ENCODE peak calls at places on chromosome 17, in ten cellular contexts. U, F, P, K, C, A, N, R, T and O are unnamed samples.

GRCh38 chr17:7408863-7409262 is 1.2 kb downstream of the NLGN2 start:
- DNase-seq in P (no peak), F (no peak), R (no peak), N (no peak), K (no peak), C (no peak), T (no peak), A (no peak), U (no peak), O (no peak)

GRCh38 chr17:19361326-19361725 is 1.2 kb downstream of the B9D1 start:
- DNase-seq in A (no peak), U (no peak), N (no peak), P (no peak), C (no peak), F (no peak), T (no peak), K (no peak), R (no peak), O (no peak)

GRCh38 chr17:19487009-19487600 is 46.5 kb upstream of the SLC47A1 start:
- DNase-seq in C (no peak), F (no peak), U (no peak), P (no peak), A (no peak), R (no peak), T (no peak), K (no peak), N (no peak), O (no peak)

GRCh38 chr17:41678907-41679739 is 9.6 kb upstream of the EIF1 start:
- DNase-seq in F (no peak), N (peak), C (no peak), R (no peak), K (peak), U (peak), P (no peak), T (peak), A (peak), O (no peak)

GRCh38 chr17:50815400-50815799 is 20.0 kb upstream of the WFIKKN2 start:
- DNase-seq in P (no peak), U (no peak), A (no peak), N (no peak), R (no peak), C (no peak), K (no peak), F (no peak), T (no peak), O (no peak)

GRCh38 chr17:68052810-68053209 is 17.3 kb downstream of the KPNA2 start:
- DNase-seq in U (no peak), R (no peak), P (no peak), A (no peak), N (no peak), K (no peak), F (no peak), C (no peak), T (no peak), O (no peak)

GRCh38 chr17:7782237-7782636 is 51.8 kb upstream of the KDM6B start:
- DNase-seq in K (no peak), N (peak), C (no peak), F (no peak), R (no peak), P (no peak), U (peak), T (no peak), A (no peak), O (no peak)

GRCh38 chr17:45289316-45290268 is 27.2 kb downstream of the MAP3K14 start:
- DNase-seq in N (no peak), C (no peak), F (no peak), K (no peak), T (no peak), R (no peak), U (no peak), A (no peak), P (no peak), O (no peak)

GRCh38 chr17:76019830-76020467 is 7.2 kb downstream of the EVPL start:
- DNase-seq in R (no peak), A (no peak), C (no peak), N (no peak), T (no peak), U (no peak), P (no peak), F (no peak), K (no peak), O (no peak)

GRCh38 chr17:76266244-76266938 is 1.2 kb downstream of the UBALD2 start:
- DNase-seq in C (no peak), P (no peak), R (peak), T (no peak), F (no peak), A (peak), N (peak), U (no peak), K (no peak), O (peak)

GRCh38 chr17:31391496-31391949 is at the start of gene RAB11FIP4:
- DNase-seq in K (peak), F (no peak), R (peak), P (peak), U (no peak), N (no peak), T (no peak), C (peak), A (no peak), O (no peak)

GRCh38 chr17:50593321-50593720 is 32.8 kb downstream of the CACNA1G start:
- DNase-seq in N (no peak), T (no peak), U (no peak), C (peak), R (peak), F (no peak), P (peak), A (no peak), K (no peak), O (peak)

GRCh38 chr17:31394544-31394943 is 3.1 kb downstream of the RAB11FIP4 start:
- DNase-seq in T (no peak), F (no peak), K (peak), R (no peak), C (peak), U (peak), N (peak), A (peak), P (peak), O (peak)

GRCh38 chr17:59418732-59419166 is 87.3 kb downstream of the YPEL2 start:
- DNase-seq in T (no peak), P (no peak), A (no peak), F (no peak), R (peak), U (no peak), K (no peak), N (no peak), C (no peak), O (no peak)

GRCh38 chr17:21774263-21774662 is 81.9 kb downstream of the KCNJ18 start:
- DNase-seq in F (no peak), K (no peak), C (no peak), P (no peak), A (no peak), T (no peak), R (no peak), U (no peak), N (no peak), O (no peak)

GRCh38 chr17:5555254-5555653 is 29.1 kb downstream of the NLRP1 start:
- DNase-seq in R (no peak), C (no peak), U (no peak), T (no peak), K (no peak), A (no peak), P (no peak), N (no peak), F (no peak), O (no peak)

GRCh38 chr17:79793924-79794304 is 3.0 kb downstream of the CBX8 start:
- DNase-seq in A (no peak), K (peak), R (peak), P (no peak), F (peak), T (no peak), U (peak), N (peak), C (peak), O (no peak)

GRCh38 chr17:57442401-57442823 is 186.1 kb downstream of the MSI2 start:
- DNase-seq in K (no peak), U (no peak), C (no peak), T (no peak), P (no peak), F (no peak), N (no peak), A (no peak), R (no peak), O (no peak)

GRCh38 chr17:17156107-17156506 is 50.0 kb downstream of the PLD6 start:
- DNase-seq in A (no peak), K (no peak), N (no peak), F (no peak), R (no peak), C (no peak), T (no peak), P (no peak), U (no peak), O (no peak)

GRCh38 chr17:80264048-80264792 is 3.6 kb downstream of the RNF213 start:
- DNase-seq in K (no peak), C (no peak), N (no peak), U (no peak), R (no peak), F (no peak), T (no peak), A (peak), P (no peak), O (no peak)

GRCh38 chr17:45722161-45722560 is 62.0 kb upstream of the CRHR1 start:
- DNase-seq in U (peak), R (peak), N (no peak), T (no peak), K (peak), A (peak), F (peak), P (peak), C (peak), O (peak)

GRCh38 chr17:17034496-17035066 is 7.7 kb upstream of the MPRIP start:
- DNase-seq in A (no peak), N (no peak), C (no peak), R (no peak), U (no peak), T (no peak), K (no peak), F (no peak), P (no peak), O (no peak)

GRCh38 chr17:15264542-15264941 is 584 bp downstream of the PMP22 start:
- DNase-seq in K (no peak), R (no peak), P (no peak), N (no peak), A (no peak), T (no peak), C (no peak), F (no peak), U (peak), O (no peak)

GRCh38 chr17:51913491-51913890 is 245.0 kb downstream of the CA10 start:
- DNase-seq in T (no peak), K (no peak), R (no peak), A (no peak), F (no peak), U (no peak), P (no peak), N (no peak), C (no peak), O (no peak)

GRCh38 chr17:2701161-2701995 is 10.2 kb downstream of the CLUH start:
- DNase-seq in T (no peak), U (no peak), A (no peak), P (no peak), F (no peak), R (peak), C (peak), N (no peak), K (no peak), O (no peak)

GRCh38 chr17:71631483-71631882 is 489.3 kb upstream of the SOX9 start:
- DNase-seq in K (no peak), F (peak), A (no peak), R (no peak), T (no peak), U (peak), C (no peak), P (no peak), N (no peak), O (no peak)

GRCh38 chr17:45232514-45233422 is 11.1 kb downstream of the FMNL1 start:
- DNase-seq in T (no peak), F (no peak), C (no peak), U (peak), A (no peak), R (no peak), N (no peak), P (no peak), K (no peak), O (no peak)

GRCh38 chr17:82105882-82106696 is 8.1 kb upstream of the FASN start:
- DNase-seq in P (peak), R (peak), U (peak), C (peak), A (peak), K (peak), N (no peak), F (peak), T (peak), O (peak)
- TF ChIP-seq MAX in P (peak), R (no peak), U (no peak), C (peak), A (peak), K (no peak), N (no peak), F (peak), T (peak), O (no peak)

GRCh38 chr17:65182233-65182632 is 45.1 kb downstream of the RGS9 start:
- DNase-seq in U (no peak), K (no peak), N (no peak), T (peak), R (no peak), A (no peak), F (no peak), C (no peak), P (no peak), O (no peak)
- TF ChIP-seq MAX in U (no peak), K (no peak), N (no peak), T (no peak), R (no peak), A (no peak), F (no peak), C (no peak), P (no peak), O (no peak)

GRCh38 chr17:47694018-47694817 is at the start of gene TBKBP1:
- DNase-seq in T (no peak), R (peak), F (no peak), P (peak), A (peak), N (peak), U (peak), K (peak), C (peak), O (peak)
- TF ChIP-seq MAX in T (no peak), R (peak), F (no peak), P (peak), A (peak), N (no peak), U (peak), K (no peak), C (no peak), O (no peak)

GRCh38 chr17:3750926-3751325 is 27.2 kb downstream of the HASPIN start:
- DNase-seq in K (no peak), A (peak), R (no peak), U (no peak), P (no peak), C (no peak), T (no peak), F (no peak), N (no peak), O (no peak)
- TF ChIP-seq MAX in K (no peak), A (no peak), R (no peak), U (no peak), P (no peak), C (no peak), T (no peak), F (no peak), N (no peak), O (no peak)

GRCh38 chr17:63571632-63572310 is 21.5 kb downstream of the DCAF7 start:
- DNase-seq in N (peak), F (no peak), P (no peak), U (peak), K (peak), C (no peak), T (no peak), A (peak), R (no peak), O (peak)
- TF ChIP-seq MAX in N (no peak), F (no peak), P (no peak), U (no peak), K (no peak), C (no peak), T (no peak), A (no peak), R (no peak), O (no peak)

DNA sequence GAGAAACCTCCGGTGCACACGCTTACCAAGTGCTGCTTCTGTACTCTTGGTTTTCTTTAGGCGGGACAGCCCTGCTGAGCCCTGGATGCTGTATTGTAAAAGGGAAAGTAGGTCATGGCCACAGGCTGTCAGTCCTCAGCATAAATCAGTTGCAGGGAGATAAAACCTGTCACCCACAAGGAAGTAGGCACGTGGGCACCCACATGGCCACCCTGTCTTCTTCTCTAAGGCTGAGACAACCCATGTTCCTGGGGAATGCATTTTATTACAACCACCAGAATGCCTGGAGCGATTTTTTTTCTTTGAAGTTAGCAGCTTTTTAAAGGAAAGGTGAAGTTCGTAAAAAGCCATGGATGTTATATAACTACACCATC is 59.3 kb downstream of the ASIC2 start:
- DNase-seq in N (no peak), R (peak), U (no peak), K (no peak), P (no peak), T (no peak), C (no peak), F (no peak), A (no peak), O (no peak)
- TF ChIP-seq MAX in N (no peak), R (no peak), U (no peak), K (no peak), P (no peak), T (no peak), C (no peak), F (no peak), A (no peak), O (no peak)

GRCh38 chr17:46917041-46917440 is 5.9 kb upstream of the GOSR2 start:
- DNase-seq in C (no peak), U (no peak), A (no peak), N (no peak), K (no peak), F (no peak), R (no peak), P (no peak), T (no peak), O (no peak)

GRCh38 chr17:46916623-46917022 is 6.3 kb upstream of the GOSR2 start:
- DNase-seq in C (no peak), K (no peak), N (no peak), P (no peak), R (no peak), F (no peak), T (no peak), U (no peak), A (no peak), O (no peak)

GRCh38 chr17:46917516-46917915 is 5.4 kb upstream of the GOSR2 start:
- DNase-seq in R (no peak), K (no peak), T (no peak), C (no peak), N (no peak), U (no peak), F (no peak), P (no peak), A (no peak), O (no peak)

GRCh38 chr17:46916211-46916610 is 6.7 kb upstream of the GOSR2 start:
- DNase-seq in C (no peak), R (no peak), P (no peak), U (no peak), A (no peak), F (no peak), N (no peak), T (no peak), K (no peak), O (no peak)

GRCh38 chr17:46915596-46915995 is 7.4 kb upstream of the GOSR2 start:
- DNase-seq in P (no peak), R (no peak), U (no peak), C (no peak), N (no peak), F (no peak), K (no peak), T (no peak), A (no peak), O (no peak)
- TF ChIP-seq MAX in P (no peak), R (no peak), U (no peak), C (no peak), N (no peak), F (no peak), K (no peak), T (no peak), A (no peak), O (no peak)